ENCODE peak calls at places on chromosomes 12 and 14, in five cellular contexts. Q is HepG2, J is K562, L is IMR-90, P is GM12878. T is an unnamed sample.

GRCh38 chr14:61526405-61527312 is 168.7 kb upstream of the HIF1A start:
- DNase-seq in Q (peak; percentile 88), J (no peak), L (no peak), P (no peak), T (no peak)

GRCh38 chr14:53368714-53369191 is 215.6 kb upstream of the DDHD1 start:
- DNase-seq in Q (no peak), J (no peak), L (peak; percentile 88), P (no peak), T (peak; percentile 22)

GRCh38 chr12:29212682-29213397 is 63.8 kb downstream of the FAR2 start:
- DNase-seq in Q (no peak), J (no peak), L (no peak), P (no peak), T (no peak)

GRCh38 chr14:22955702-22956575 is 951 bp downstream of the HAUS4 start:
- DNase-seq in Q (peak; percentile 48), J (no peak), L (no peak), P (no peak), T (no peak)

GRCh38 chr12:26648584-26648983 is 184.4 kb downstream of the ITPR2 start:
- DNase-seq in Q (no peak), J (no peak), L (peak; percentile 95), P (no peak), T (peak; percentile 56)

GRCh38 chr12:122984612-122985358 is 4.3 kb downstream of the ARL6IP4 start:
- DNase-seq in Q (peak; percentile 81), J (no peak), L (no peak), P (no peak), T (no peak)

GRCh38 chr14:76181546-76181945 is 29.8 kb downstream of the GPATCH2L start:
- DNase-seq in Q (peak; percentile 12), J (peak; percentile 15), L (no peak), P (no peak), T (no peak)

GRCh38 chr14:73251516-73252215 is 14.4 kb downstream of the PAPLN start:
- DNase-seq in Q (no peak), J (no peak), L (no peak), P (no peak), T (no peak)

GRCh38 chr14:21268612-21269251 is 510 bp downstream of the HNRNPC start:
- DNase-seq in Q (peak; percentile 77), J (peak; percentile 42), L (peak; percentile 65), P (no peak), T (no peak)

GRCh38 chr12:117028254-117028653 is 71.0 kb downstream of the TESC start:
- DNase-seq in Q (no peak), J (no peak), L (no peak), P (no peak), T (no peak)

GRCh38 chr12:5969156-5969973 is 24.3 kb upstream of the ANO2 start:
- DNase-seq in Q (no peak), J (no peak), L (no peak), P (no peak), T (no peak)

GRCh38 chr12:5969974-5970690 is 25.1 kb upstream of the ANO2 start:
- DNase-seq in Q (no peak), J (peak; percentile 9), L (no peak), P (no peak), T (no peak)

GRCh38 chr12:5965950-5966383 is 20.9 kb upstream of the ANO2 start:
- DNase-seq in Q (peak; percentile 28), J (peak; percentile 53), L (peak; percentile 34), P (no peak), T (peak; percentile 63)

GRCh38 chr12:5966486-5967095 is 21.5 kb upstream of the ANO2 start:
- DNase-seq in Q (no peak), J (no peak), L (no peak), P (no peak), T (no peak)

DNA sequence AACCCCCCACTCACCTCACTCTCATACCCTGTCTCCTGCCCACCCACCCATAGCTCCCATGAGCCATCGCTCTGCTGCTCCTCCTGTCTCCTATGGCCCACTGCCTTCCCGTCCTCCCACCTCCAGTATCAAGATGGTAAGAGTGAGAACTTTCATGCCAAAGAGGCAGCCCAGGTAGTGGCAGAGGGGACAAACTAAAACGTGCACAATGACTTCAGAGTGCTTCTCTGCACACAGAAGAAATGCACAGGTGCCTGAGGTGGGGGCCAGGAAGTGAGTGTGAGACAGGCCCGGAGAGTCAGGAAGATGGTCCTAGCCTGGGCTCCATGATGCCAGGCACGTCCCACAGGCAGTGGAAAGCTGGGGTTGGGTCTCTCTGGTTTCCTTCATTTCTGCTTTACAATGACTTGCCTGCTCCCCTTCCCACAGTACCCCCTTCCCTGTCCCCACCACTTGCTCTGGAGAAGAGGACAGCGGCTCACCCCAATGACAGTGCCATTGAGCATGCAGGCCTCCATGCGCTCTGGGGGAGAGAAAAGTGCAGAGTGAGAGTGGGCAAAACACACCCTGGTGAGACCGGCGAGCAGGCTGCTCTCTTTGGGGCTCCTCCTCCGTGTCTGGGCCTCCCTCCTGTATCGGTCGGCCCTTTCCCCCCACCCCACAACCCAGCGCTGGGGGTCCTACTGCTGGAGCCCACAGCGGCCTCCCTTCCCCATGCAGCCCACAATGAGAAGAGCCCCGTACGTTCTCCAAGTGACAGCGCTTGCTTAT is 22.8 kb upstream of the ANO2 start:
- DNase-seq in Q (no peak), J (no peak), L (no peak), P (no peak), T (no peak)
- TF ChIP-seq CEBPB in Q (no peak), J (no peak), L (no peak), P (no peak), T (no peak)

GRCh38 chr14:99242238-99242637 is 29.8 kb downstream of the BCL11B start:
- DNase-seq in Q (no peak), J (no peak), L (no peak), P (no peak), T (no peak)
- TF ChIP-seq BHLHE40 in Q (no peak), J (no peak), L (no peak), P (no peak), T (no peak)

DNA sequence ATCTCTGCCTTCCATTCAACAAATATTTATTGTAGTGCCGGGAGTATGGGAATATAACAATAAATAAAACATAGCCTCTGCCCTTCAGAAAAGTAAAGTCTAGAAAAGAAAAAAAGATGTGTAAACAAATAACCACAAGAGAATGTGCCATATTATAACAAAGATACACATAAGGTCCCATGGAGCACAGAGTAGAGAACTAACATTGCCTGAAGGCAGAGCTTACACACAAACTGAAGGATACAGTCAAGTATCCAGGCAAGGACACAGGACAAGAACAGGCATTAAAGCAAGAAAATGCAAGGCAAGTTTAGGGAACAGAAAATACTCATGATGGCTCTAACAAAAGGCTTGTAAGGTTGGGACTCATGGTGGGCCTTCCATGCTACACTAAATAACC is 78.0 kb downstream of the ANKS1B start:
- DNase-seq in Q (no peak), J (no peak), L (no peak), P (no peak), T (no peak)
- H3K4me3 ChIP-seq in Q (no peak overlapping the region), J (no peak overlapping the region), L (no peak overlapping the region), P (no peak overlapping the region), T (no peak overlapping the region)

GRCh38 chr14:78848234-78848820 is 678.2 kb downstream of the NRXN3 start:
- DNase-seq in Q (peak; percentile 29), J (peak; percentile 25), L (peak; percentile 31), P (no peak), T (peak; percentile 18)
- TF ChIP-seq CEBPB in Q (no peak), J (no peak), L (no peak), P (no peak), T (no peak)

GRCh38 chr14:95133282-95133681 is 24.0 kb downstream of the DICER1 start:
- DNase-seq in Q (no peak), J (no peak), L (peak; percentile 35), P (no peak), T (no peak)

GRCh38 chr14:95136631-95137030 is 20.7 kb downstream of the DICER1 start:
- DNase-seq in Q (no peak), J (no peak), L (peak; percentile 23), P (no peak), T (no peak)

GRCh38 chr14:95132732-95133131 is 24.6 kb downstream of the DICER1 start:
- DNase-seq in Q (no peak), J (no peak), L (peak; percentile 85), P (no peak), T (no peak)

GRCh38 chr14:95137164-95137803 is 20.0 kb downstream of the DICER1 start:
- DNase-seq in Q (no peak), J (no peak), L (no peak), P (no peak), T (no peak)

DNA sequence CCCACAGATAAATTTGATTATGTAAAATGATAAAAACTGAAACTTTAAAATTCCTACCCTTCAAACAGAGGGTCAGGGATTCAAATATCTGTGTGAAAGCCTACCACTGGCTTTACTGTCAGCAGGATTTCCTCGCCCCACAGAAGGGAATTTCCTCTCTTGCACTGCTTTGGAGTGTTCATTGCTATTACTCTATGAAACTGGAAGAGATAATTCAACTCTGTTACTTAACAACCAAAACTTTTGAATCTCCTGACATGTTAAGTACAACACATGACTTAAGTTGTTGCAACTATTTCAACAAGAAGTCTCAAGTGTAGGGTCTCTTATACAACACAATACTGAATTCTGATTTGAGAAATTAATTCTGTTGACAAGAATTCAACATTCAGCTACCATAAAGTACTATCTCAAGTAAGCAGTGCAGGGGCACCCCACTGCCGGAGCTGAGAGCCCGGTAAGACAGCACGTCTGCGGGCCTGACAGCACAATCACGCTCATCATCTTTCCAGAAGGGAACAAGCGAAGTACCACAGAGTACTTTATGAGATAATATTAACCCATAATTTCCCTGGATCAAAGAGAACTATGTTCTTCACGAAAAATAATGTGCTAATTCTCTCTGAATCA is 22.9 kb downstream of the DICER1 start:
- DNase-seq in Q (no peak), J (no peak), L (peak; percentile 76), P (no peak), T (no peak)
- TF ChIP-seq BHLHE40 in Q (no peak), J (no peak), L (no peak), P (no peak), T (no peak)

T was measured in A549.